ENCODE peak calls at places on chromosomes 16 and 17, in six cellular contexts. N, Z, A, L, P and J are unnamed samples.

GRCh38 chr16:70428178-70428998 is 10.5 kb downstream of the ST3GAL2 start:
- DNase-seq in N (peak; percentile 75), Z (peak; percentile 90), A (peak; percentile 100), L (peak; percentile 96), P (peak; percentile 94), J (peak; percentile 85)

GRCh38 chr16:70345840-70346239 is 863 bp upstream of the DDX19A start:
- DNase-seq in N (no peak), Z (no peak), A (no peak), L (no peak), P (no peak), J (no peak)

GRCh38 chr17:81025756-81026155 is 9.2 kb upstream of the BAIAP2 start:
- DNase-seq in N (no peak), Z (no peak), A (no peak), L (no peak), P (no peak), J (no peak)

GRCh38 chr16:30761427-30761927 is 385 bp downstream of the CFAP119 start:
- DNase-seq in N (peak; percentile 70), Z (no peak), A (peak; percentile 83), L (peak; percentile 24), P (peak; percentile 22), J (peak; percentile 39)

GRCh38 chr16:51544850-51545467 is 393.9 kb upstream of the SALL1 start:
- DNase-seq in N (peak; percentile 81), Z (no peak), A (no peak), L (no peak), P (no peak), J (no peak)

GRCh38 chr17:40501499-40501911 is at the start of gene TNS4:
- DNase-seq in N (no peak), Z (no peak), A (no peak), L (no peak), P (no peak), J (peak; percentile 86)

GRCh38 chr17:332558-333322 is 19.9 kb downstream of the RPH3AL start:
- DNase-seq in N (no peak), Z (peak; percentile 74), A (no peak), L (peak; percentile 66), P (peak; percentile 26), J (peak; percentile 53)

GRCh38 chr16:81581107-81581506 is 136.5 kb downstream of the CMIP start:
- DNase-seq in N (no peak), Z (no peak), A (no peak), L (peak; percentile 36), P (no peak), J (peak; percentile 100)

GRCh38 chr17:57672205-57672632 is 72.9 kb downstream of the CCDC182 start:
- DNase-seq in N (no peak), Z (no peak), A (peak; percentile 86), L (no peak), P (peak; percentile 70), J (peak; percentile 76)
- TF ChIP-seq CTCF in N (no peak), Z (no peak), A (no peak), L (no peak), P (no peak), J (no peak)

GRCh38 chr17:58913552-58913951 is 157.9 kb downstream of the PPM1E start:
- DNase-seq in N (no peak), Z (no peak), A (no peak), L (no peak), P (no peak), J (peak; percentile 22)
- H3K4me3 ChIP-seq in N (no peak overlapping the region), Z (no peak overlapping the region), A (no peak overlapping the region), L (no peak overlapping the region), P (no peak overlapping the region), J (no peak overlapping the region)

DNA sequence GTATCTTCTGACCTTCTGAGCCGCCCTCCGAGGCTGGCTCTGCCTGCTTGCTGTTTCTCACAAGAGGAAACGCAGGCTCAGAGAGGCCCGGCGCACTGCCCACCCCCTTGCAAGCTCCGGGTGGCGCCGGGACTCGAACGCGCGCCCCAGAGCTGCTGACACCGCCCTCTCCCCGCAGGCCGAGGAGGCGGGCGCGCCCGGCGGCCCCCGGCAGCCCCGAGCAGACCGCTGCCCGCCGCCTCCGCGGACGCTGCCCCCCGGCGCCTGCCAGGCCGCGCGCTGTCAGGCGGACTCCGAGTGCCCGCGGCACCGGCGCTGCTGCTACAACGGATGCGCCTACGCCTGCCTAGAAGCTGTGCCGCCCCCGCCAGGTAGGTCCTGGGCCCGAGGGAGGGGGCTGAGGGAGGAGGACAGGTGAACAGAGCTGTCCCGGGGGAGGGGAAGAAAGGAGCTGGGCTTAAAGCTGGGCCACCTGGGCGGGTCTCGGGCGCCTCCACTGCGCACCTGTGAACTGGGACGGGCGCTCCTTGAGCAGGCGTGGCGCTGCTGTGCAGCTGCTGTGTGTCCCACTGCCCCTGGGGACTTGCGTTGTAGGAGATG is 18.2 kb downstream of the WFDC1 start:
- DNase-seq in N (peak; percentile 66), Z (no peak), A (no peak), L (no peak), P (no peak), J (no peak)
- TF ChIP-seq CTCF in N (peak; percentile 26), Z (no peak), A (no peak), L (no peak), P (no peak), J (no peak)

GRCh38 chr16:66427451-66427860 is 361 bp downstream of the BEAN1 start:
- DNase-seq in N (no peak), Z (no peak), A (no peak), L (no peak), P (no peak), J (no peak)
- H3K4me3 ChIP-seq in N (peak overlapping the region; percentile 64), Z (peak overlapping the region; percentile 39), A (no peak overlapping the region), L (peak overlapping the region; percentile 42), P (peak overlapping the region; percentile 21), J (peak overlapping the region; percentile 21)

GRCh38 chr17:73643012-73643845 is 1.0 kb downstream of the SDK2 start:
- DNase-seq in N (peak; percentile 71), Z (no peak), A (peak; percentile 14), L (no peak), P (no peak), J (peak; percentile 25)
- TF ChIP-seq CTCF in N (peak; percentile 21), Z (no peak), A (no peak), L (peak; percentile 4), P (peak; percentile 13), J (peak; percentile 42)

DNA sequence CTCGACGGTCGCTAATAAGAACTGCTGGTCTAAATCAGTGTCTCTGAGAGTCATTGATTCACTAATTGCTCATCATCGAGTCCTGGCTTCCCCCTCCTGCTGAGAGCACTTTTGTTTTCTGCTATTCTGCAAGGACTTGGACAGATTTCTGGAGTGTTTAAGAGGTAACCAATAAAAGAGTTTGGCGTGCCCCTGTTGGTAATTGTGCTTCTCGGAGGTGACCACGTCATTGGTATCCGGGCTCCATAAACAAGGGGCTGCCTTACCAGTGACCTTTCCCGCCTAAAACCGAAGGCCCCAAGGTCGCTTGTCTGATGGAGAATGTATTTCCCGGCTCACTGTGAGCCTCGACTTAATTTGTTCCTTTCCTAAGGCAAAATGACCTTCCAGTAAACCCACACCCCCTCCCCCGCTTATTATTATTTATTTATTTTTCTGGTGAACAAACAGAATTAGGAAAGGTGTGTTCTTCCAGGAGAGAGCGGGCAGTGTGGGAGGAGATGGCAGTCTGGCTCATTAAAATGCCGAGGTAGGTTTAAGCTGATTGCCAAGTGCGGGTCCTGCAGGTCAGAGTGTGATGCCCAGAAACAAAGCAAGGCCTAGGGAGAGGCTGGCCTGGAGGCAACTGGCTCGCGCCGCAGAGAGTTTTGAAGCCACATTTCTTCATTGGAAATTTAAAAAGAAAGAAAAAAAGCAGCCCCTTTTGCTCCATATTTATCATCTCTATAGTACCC is 30.2 kb downstream of the MSI2 start:
- DNase-seq in N (peak; percentile 69), Z (no peak), A (no peak), L (no peak), P (peak; percentile 39), J (no peak)
- H3K4me3 ChIP-seq in N (no peak overlapping the region), Z (no peak overlapping the region), A (no peak overlapping the region), L (no peak overlapping the region), P (no peak overlapping the region), J (no peak overlapping the region)